ENCODE peak calls at places on chromosomes 1 and 21, in four cellular contexts. G, B, Z and X are unnamed samples. For H3K4me1, the result is how much of the 10 kb centered on the place peaks cover.

GRCh38 chr1:10236405-10237156 is 26.2 kb downstream of the KIF1B start:
- DNase-seq in G (no peak), B (no peak), Z (no peak), X (no peak)

GRCh38 chr1:235883261-235883927 is 16.7 kb upstream of the LYST start:
- DNase-seq in G (no peak), B (peak), Z (peak), X (peak)

GRCh38 chr1:58816747-58817221 is 32.9 kb upstream of the JUN start:
- DNase-seq in G (no peak), B (no peak), Z (no peak), X (no peak)

GRCh38 chr1:77543822-77544448 is 138.5 kb downstream of the ZZZ3 start:
- DNase-seq in G (no peak), B (no peak), Z (no peak), X (no peak)

GRCh38 chr1:247373721-247374141 is 42.1 kb upstream of the ZNF496 start:
- DNase-seq in G (peak), B (peak), Z (peak), X (peak)

GRCh38 chr1:213934642-213935041 is 53.1 kb upstream of the PROX1 start:
- DNase-seq in G (no peak), B (no peak), Z (peak), X (peak)

GRCh38 chr1:112904071-112904830 is 51.7 kb downstream of the SLC16A1 start:
- DNase-seq in G (no peak), B (no peak), Z (no peak), X (no peak)

GRCh38 chr1:41876533-41877445 is 41.9 kb downstream of the HIVEP3 start:
- DNase-seq in G (no peak), B (no peak), Z (no peak), X (peak)

GRCh38 chr1:169240449-169241242 is 127.0 kb downstream of the NME7 start:
- DNase-seq in G (no peak), B (no peak), Z (no peak), X (no peak)

GRCh38 chr1:42035830-42036604 is 117.2 kb upstream of the GUCA2B start:
- DNase-seq in G (peak), B (peak), Z (peak), X (peak)

GRCh38 chr1:161725888-161726630 is 4.7 kb downstream of the FCRLB start:
- DNase-seq in G (peak), B (peak), Z (peak), X (peak)

GRCh38 chr1:150574260-150575071 is 4.9 kb downstream of the MCL1 start:
- DNase-seq in G (no peak), B (no peak), Z (no peak), X (no peak)

GRCh38 chr1:236287757-236288619 is 6.2 kb upstream of the ERO1B start:
- DNase-seq in G (no peak), B (peak), Z (no peak), X (peak)

GRCh38 chr1:53321776-53322602 is 5.9 kb downstream of the LRP8 start:
- DNase-seq in G (no peak), B (no peak), Z (no peak), X (no peak)

GRCh38 chr1:89604414-89604735 is 28.5 kb upstream of the LRRC8C start:
- DNase-seq in G (no peak), B (no peak), Z (no peak), X (no peak)

GRCh38 chr1:232468249-232468648 is 161.7 kb downstream of the SIPA1L2 start:
- DNase-seq in G (no peak), B (no peak), Z (no peak), X (no peak)

GRCh38 chr1:58358311-58358710 is 188.2 kb downstream of the OMA1 start:
- DNase-seq in G (peak), B (no peak), Z (no peak), X (no peak)

DNA sequence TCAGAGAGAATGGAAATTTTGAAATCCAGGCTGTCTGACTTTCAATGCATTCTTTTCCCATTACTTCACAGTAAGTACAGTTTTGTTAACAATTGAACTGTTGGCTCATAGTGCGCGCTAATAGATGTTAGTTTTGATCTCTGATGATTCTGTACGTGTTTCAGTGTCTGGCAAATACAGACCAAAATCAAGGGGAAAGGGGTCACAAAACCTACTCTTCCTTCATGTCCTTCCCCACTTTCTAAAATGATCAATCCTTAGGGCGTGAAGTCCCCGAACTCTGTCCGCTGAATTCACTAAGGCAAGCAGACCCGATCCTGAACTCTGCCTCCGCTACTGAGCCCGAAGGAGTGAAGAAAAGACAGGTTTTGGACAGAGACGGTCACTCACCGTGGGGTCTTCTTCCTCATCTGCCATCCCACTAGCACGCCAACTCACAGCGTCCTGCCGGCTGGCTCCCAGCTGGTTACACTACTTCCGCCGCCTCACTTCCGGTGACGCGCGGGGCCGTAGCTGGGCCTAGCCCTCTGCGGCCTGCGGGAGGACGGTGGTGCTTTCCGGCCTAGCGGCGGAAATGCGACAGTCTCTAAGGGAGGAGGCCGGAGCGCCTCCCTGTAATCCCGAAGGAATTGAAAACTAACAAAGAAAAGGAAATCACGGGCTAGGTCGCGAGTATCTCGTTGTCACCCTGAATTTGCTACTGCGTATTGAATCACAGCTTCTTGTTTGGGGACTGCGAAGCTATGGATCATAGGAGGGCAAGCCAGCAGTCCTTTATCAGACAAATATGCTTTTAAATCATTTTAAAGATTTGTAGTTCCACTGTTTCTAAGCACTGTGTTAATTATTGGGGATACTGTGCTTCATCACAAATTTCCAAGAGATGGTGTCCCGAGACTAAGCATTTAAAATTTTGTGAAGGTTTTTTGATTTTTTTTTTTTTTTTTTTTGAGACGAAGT is at the start of gene TAF13:
- DNase-seq in G (peak), B (peak), Z (peak), X (peak)
- TF ChIP-seq POLR2A in G (peak), B (peak), Z (peak), X (peak)

GRCh38 chr1:6785721-6786505 is 659 bp downstream of the CAMTA1 start:
- DNase-seq in G (no peak), B (peak), Z (peak), X (peak)
- TF ChIP-seq CTCF in G (peak), B (no peak), Z (no peak), X (no peak)

GRCh38 chr1:178127482-178127881 is 33.6 kb downstream of the RASAL2 start:
- DNase-seq in G (no peak), B (no peak), Z (no peak), X (no peak)
- H3K4me1 ChIP-seq in G (under half), B (under half), Z (under half), X (under half)

GRCh38 chr1:163066686-163067085 is 2.5 kb upstream of the RGS4 start:
- DNase-seq in G (no peak), B (no peak), Z (no peak), X (no peak)

GRCh38 chr1:163071381-163072255 is 2.5 kb downstream of the RGS4 start:
- DNase-seq in G (peak), B (peak), Z (no peak), X (peak)

GRCh38 chr1:163068716-163069115 is 445 bp upstream of the RGS4 start:
- DNase-seq in G (no peak), B (no peak), Z (no peak), X (no peak)

GRCh38 chr1:163069655-163070277 is 605 bp downstream of the RGS4 start:
- DNase-seq in G (no peak), B (no peak), Z (no peak), X (no peak)

GRCh38 chr1:163069142-163069541 is at the start of gene RGS4:
- DNase-seq in G (peak), B (peak), Z (peak), X (peak)
- TF ChIP-seq POLR2A in G (no peak), B (no peak), Z (peak), X (no peak)

GRCh38 chr21:37082856-37083611 is 10.0 kb downstream of the TTC3 start:
- DNase-seq in G (peak), B (no peak), Z (no peak), X (no peak)

GRCh38 chr21:37082375-37082774 is 9.3 kb downstream of the TTC3 start:
- DNase-seq in G (no peak), B (no peak), Z (no peak), X (no peak)

GRCh38 chr21:37077403-37077802 is 4.3 kb downstream of the TTC3 start:
- DNase-seq in G (no peak), B (no peak), Z (no peak), X (no peak)

GRCh38 chr21:37076087-37076486 is 3.0 kb downstream of the TTC3 start:
- DNase-seq in G (no peak), B (no peak), Z (no peak), X (no peak)

DNA sequence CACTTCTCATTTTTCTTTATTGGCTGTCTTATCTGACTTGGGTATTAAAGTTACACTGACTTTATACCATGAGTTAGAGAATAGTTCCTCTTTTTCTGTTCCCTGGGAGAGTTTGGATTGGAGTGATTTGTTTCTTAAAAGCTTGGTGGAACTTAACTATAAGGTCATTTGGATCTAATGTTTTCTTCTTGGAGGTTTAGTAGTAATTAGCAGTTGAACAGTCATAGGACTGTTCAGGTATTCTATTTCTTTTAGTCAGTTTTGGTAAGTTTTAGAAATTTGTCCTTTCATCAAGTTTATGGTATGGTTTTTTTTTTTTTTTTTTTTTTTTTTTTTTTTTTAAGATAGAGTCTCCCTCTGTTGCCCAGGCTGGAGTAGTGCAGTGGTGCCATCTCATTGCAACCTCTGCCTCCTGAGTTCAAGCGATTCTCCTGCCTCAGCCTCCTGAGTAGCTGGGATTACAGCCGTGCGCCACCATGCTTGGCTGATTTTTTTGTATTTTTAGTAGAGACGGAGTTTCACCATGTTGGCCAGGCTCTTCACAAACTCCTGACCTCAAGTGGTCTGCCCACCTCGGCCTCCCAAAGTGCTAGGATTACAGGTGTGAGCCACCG is 6.3 kb downstream of the TTC3 start:
- DNase-seq in G (peak), B (no peak), Z (no peak), X (no peak)
- TF ChIP-seq CTCF in G (peak), B (peak), Z (peak), X (no peak)

GRCh38 chr1:26160527-26161407 is 1.9 kb downstream of the FAM110D start:
- DNase-seq in G (no peak), B (no peak), Z (no peak), X (no peak)

GRCh38 chr1:26162220-26162703 is 3.4 kb downstream of the FAM110D start:
- DNase-seq in G (no peak), B (no peak), Z (no peak), X (no peak)

GRCh38 chr1:26158271-26159112 is at the start of gene FAM110D:
- DNase-seq in G (no peak), B (no peak), Z (no peak), X (no peak)

GRCh38 chr1:26161408-26162219 is 2.7 kb downstream of the FAM110D start:
- DNase-seq in G (no peak), B (peak), Z (peak), X (peak)

DNA sequence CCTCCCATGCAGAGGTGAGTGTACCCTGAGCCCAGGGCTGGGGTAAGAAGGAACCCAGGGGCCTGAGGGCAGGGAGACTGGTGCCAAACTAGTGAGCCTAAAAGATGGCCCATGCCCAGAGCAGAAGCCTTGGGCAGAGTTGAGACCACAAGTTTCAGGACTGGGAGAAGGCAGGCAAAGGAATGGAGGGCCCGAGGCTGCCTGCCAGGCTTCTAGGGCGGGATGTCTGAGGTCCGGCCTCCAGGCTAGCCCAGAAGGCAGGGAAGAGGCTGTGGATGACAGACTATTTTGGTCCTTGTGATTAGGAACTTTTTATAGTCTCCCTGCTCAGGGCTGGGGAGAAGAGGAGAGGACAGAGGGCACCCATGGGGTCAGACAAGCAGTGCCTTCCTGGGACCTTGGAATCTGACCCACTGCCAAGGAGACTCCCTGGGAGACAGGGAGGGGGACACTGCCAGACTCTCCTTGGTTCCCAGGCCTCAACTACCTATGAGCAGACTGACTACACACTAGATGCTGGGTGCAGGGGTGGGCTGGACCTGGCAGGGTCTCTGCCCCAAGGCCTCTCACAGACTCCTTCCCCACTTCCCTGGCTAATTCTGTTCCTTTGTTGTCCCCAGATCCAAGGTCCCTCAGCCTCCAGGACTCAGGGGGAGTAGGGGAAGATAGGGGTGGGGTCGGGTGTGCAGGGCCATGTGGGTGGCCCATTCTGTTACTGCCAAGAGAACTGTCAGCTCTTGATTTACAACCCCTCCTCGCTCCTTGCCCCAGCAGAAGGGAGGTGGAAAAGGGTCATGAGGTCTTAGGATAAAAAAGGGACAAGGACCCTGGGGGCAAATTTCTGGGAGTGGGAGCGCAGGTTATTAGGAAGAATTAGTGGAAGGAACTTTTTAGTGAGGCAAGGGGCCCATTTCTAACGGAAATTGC is 497 bp downstream of the FAM110D start:
- DNase-seq in G (no peak), B (no peak), Z (no peak), X (no peak)
- H3K4me1 ChIP-seq in G (under half), B (under half), Z (half or more), X (under half)